ENCODE peak calls at places on chromosomes 2 and 18, in eight cellular contexts. One of them, this sample, is unnamed.

GRCh38 chr18:77023115-77023782 is 109.3 kb downstream of the MBP start:
- DNase-seq in non-pigmented ciliary epithelial cell: no peak
- DNase-seq in CD4-positive, alpha-beta T cell: no peak
- DNase-seq in hepatic stellate cell: no peak
- DNase-seq in ovary: no peak
- DNase-seq in left ventricle myocardium inferior: no peak
- DNase-seq in effector CD8-positive, alpha-beta T cell: no peak
- DNase-seq in coronary artery: no peak
- DNase-seq in this sample: peak; percentile 67

GRCh38 chr2:194672994-194673393 is 984.0 kb upstream of the SLC39A10 start:
- DNase-seq in non-pigmented ciliary epithelial cell: no peak
- DNase-seq in CD4-positive, alpha-beta T cell: no peak
- DNase-seq in hepatic stellate cell: no peak
- DNase-seq in ovary: no peak
- DNase-seq in left ventricle myocardium inferior: no peak
- DNase-seq in effector CD8-positive, alpha-beta T cell: no peak
- DNase-seq in coronary artery: no peak
- DNase-seq in this sample: no peak

GRCh38 chr18:67278984-67279383 is 237.5 kb downstream of the DSEL start:
- DNase-seq in non-pigmented ciliary epithelial cell: no peak
- DNase-seq in CD4-positive, alpha-beta T cell: no peak
- DNase-seq in hepatic stellate cell: no peak
- DNase-seq in ovary: no peak
- DNase-seq in left ventricle myocardium inferior: no peak
- DNase-seq in effector CD8-positive, alpha-beta T cell: no peak
- DNase-seq in coronary artery: no peak
- DNase-seq in this sample: no peak

GRCh38 chr2:226800941-226801784 is 1.5 kb upstream of the IRS1 start:
- DNase-seq in non-pigmented ciliary epithelial cell: no peak
- DNase-seq in CD4-positive, alpha-beta T cell: peak; percentile 51
- DNase-seq in hepatic stellate cell: peak; percentile 92
- DNase-seq in ovary: peak; percentile 92
- DNase-seq in left ventricle myocardium inferior: peak; percentile 86
- DNase-seq in effector CD8-positive, alpha-beta T cell: peak; percentile 64
- DNase-seq in coronary artery: peak; percentile 87
- DNase-seq in this sample: peak; percentile 72

GRCh38 chr2:51344886-51345285 is 313.0 kb upstream of the NRXN1 start:
- DNase-seq in non-pigmented ciliary epithelial cell: no peak
- DNase-seq in CD4-positive, alpha-beta T cell: no peak
- DNase-seq in hepatic stellate cell: no peak
- DNase-seq in ovary: no peak
- DNase-seq in left ventricle myocardium inferior: no peak
- DNase-seq in effector CD8-positive, alpha-beta T cell: no peak
- DNase-seq in coronary artery: no peak
- DNase-seq in this sample: no peak

GRCh38 chr2:224442092-224442999 is 40.4 kb upstream of the FAM124B start:
- DNase-seq in non-pigmented ciliary epithelial cell: no peak
- DNase-seq in CD4-positive, alpha-beta T cell: no peak
- DNase-seq in hepatic stellate cell: peak; percentile 27
- DNase-seq in ovary: no peak
- DNase-seq in left ventricle myocardium inferior: no peak
- DNase-seq in effector CD8-positive, alpha-beta T cell: no peak
- DNase-seq in coronary artery: no peak
- DNase-seq in this sample: no peak

GRCh38 chr2:59824314-59824713 is 729.1 kb downstream of the BCL11A start:
- DNase-seq in non-pigmented ciliary epithelial cell: no peak
- DNase-seq in CD4-positive, alpha-beta T cell: no peak
- DNase-seq in hepatic stellate cell: no peak
- DNase-seq in ovary: no peak
- DNase-seq in left ventricle myocardium inferior: no peak
- DNase-seq in effector CD8-positive, alpha-beta T cell: no peak
- DNase-seq in coronary artery: no peak
- DNase-seq in this sample: no peak

GRCh38 chr2:110755494-110756078 is 23.2 kb downstream of the ACOXL start:
- DNase-seq in non-pigmented ciliary epithelial cell: no peak
- DNase-seq in CD4-positive, alpha-beta T cell: no peak
- DNase-seq in hepatic stellate cell: peak; percentile 17
- DNase-seq in ovary: no peak
- DNase-seq in left ventricle myocardium inferior: no peak
- DNase-seq in effector CD8-positive, alpha-beta T cell: no peak
- DNase-seq in coronary artery: no peak
- DNase-seq in this sample: no peak

GRCh38 chr2:101355561-101356130 is 31.7 kb downstream of the CREG2 start:
- DNase-seq in non-pigmented ciliary epithelial cell: no peak
- DNase-seq in CD4-positive, alpha-beta T cell: no peak
- DNase-seq in hepatic stellate cell: no peak
- DNase-seq in ovary: no peak
- DNase-seq in left ventricle myocardium inferior: no peak
- DNase-seq in effector CD8-positive, alpha-beta T cell: no peak
- DNase-seq in coronary artery: no peak
- DNase-seq in this sample: no peak

GRCh38 chr2:170525566-170525900 is 189.6 kb upstream of the SP5 start:
- DNase-seq in non-pigmented ciliary epithelial cell: peak; percentile 90
- DNase-seq in CD4-positive, alpha-beta T cell: no peak
- DNase-seq in hepatic stellate cell: peak; percentile 55
- DNase-seq in ovary: peak; percentile 87
- DNase-seq in left ventricle myocardium inferior: peak; percentile 60
- DNase-seq in effector CD8-positive, alpha-beta T cell: no peak
- DNase-seq in coronary artery: peak; percentile 89
- DNase-seq in this sample: peak; percentile 73

GRCh38 chr2:155250800-155251199 is 552.3 kb downstream of the KCNJ3 start:
- DNase-seq in non-pigmented ciliary epithelial cell: peak; percentile 0
- DNase-seq in CD4-positive, alpha-beta T cell: no peak
- DNase-seq in hepatic stellate cell: no peak
- DNase-seq in ovary: no peak
- DNase-seq in left ventricle myocardium inferior: no peak
- DNase-seq in effector CD8-positive, alpha-beta T cell: no peak
- DNase-seq in coronary artery: no peak
- DNase-seq in this sample: no peak

GRCh38 chr2:77270433-77270832 is 251.7 kb downstream of the LRRTM4 start:
- DNase-seq in non-pigmented ciliary epithelial cell: no peak
- DNase-seq in CD4-positive, alpha-beta T cell: no peak
- DNase-seq in hepatic stellate cell: no peak
- DNase-seq in ovary: no peak
- DNase-seq in left ventricle myocardium inferior: no peak
- DNase-seq in effector CD8-positive, alpha-beta T cell: no peak
- DNase-seq in coronary artery: no peak
- DNase-seq in this sample: no peak

GRCh38 chr18:50630895-50631294 is 71.0 kb downstream of the MAPK4 start:
- DNase-seq in non-pigmented ciliary epithelial cell: no peak
- DNase-seq in CD4-positive, alpha-beta T cell: no peak
- DNase-seq in hepatic stellate cell: no peak
- DNase-seq in ovary: no peak
- DNase-seq in left ventricle myocardium inferior: no peak
- DNase-seq in effector CD8-positive, alpha-beta T cell: no peak
- DNase-seq in coronary artery: no peak
- DNase-seq in this sample: no peak

GRCh38 chr2:109324859-109325258 is 195.9 kb downstream of the SH3RF3 start:
- DNase-seq in non-pigmented ciliary epithelial cell: peak; percentile 83
- DNase-seq in CD4-positive, alpha-beta T cell: no peak
- DNase-seq in hepatic stellate cell: peak; percentile 68
- DNase-seq in ovary: peak; percentile 86
- DNase-seq in left ventricle myocardium inferior: peak; percentile 73
- DNase-seq in effector CD8-positive, alpha-beta T cell: no peak
- DNase-seq in coronary artery: peak; percentile 93
- DNase-seq in this sample: peak; percentile 66

GRCh38 chr2:235010117-235010729 is 58.4 kb downstream of the SH3BP4 start:
- DNase-seq in non-pigmented ciliary epithelial cell: no peak
- DNase-seq in CD4-positive, alpha-beta T cell: no peak
- DNase-seq in hepatic stellate cell: no peak
- DNase-seq in ovary: no peak
- DNase-seq in left ventricle myocardium inferior: no peak
- DNase-seq in effector CD8-positive, alpha-beta T cell: no peak
- DNase-seq in coronary artery: no peak
- DNase-seq in this sample: no peak

GRCh38 chr2:100934504-100935371 is 67.4 kb upstream of the RPL31 start:
- DNase-seq in non-pigmented ciliary epithelial cell: no peak
- DNase-seq in CD4-positive, alpha-beta T cell: no peak
- DNase-seq in hepatic stellate cell: no peak
- DNase-seq in ovary: no peak
- DNase-seq in left ventricle myocardium inferior: no peak
- DNase-seq in effector CD8-positive, alpha-beta T cell: no peak
- DNase-seq in coronary artery: peak; percentile 55
- DNase-seq in this sample: no peak

GRCh38 chr2:240783819-240784621 is 36.0 kb downstream of the KIF1A start:
- DNase-seq in non-pigmented ciliary epithelial cell: no peak
- DNase-seq in CD4-positive, alpha-beta T cell: peak; percentile 4
- DNase-seq in hepatic stellate cell: no peak
- DNase-seq in ovary: peak; percentile 34
- DNase-seq in left ventricle myocardium inferior: peak; percentile 6
- DNase-seq in effector CD8-positive, alpha-beta T cell: no peak
- DNase-seq in coronary artery: no peak
- DNase-seq in this sample: no peak